ENCODE peak calls at places on chromosomes 5 and 9, in five cellular contexts. S is C1 segment of cervical spinal cord; Z is GM23248; N is H7; A is activated CD4-positive, alpha-beta T cell treated with anti-CD3 and anti-CD28 coated beads, Interleukin-2, amount 10 ng/mL, durations not matched to agents 7 days and 5 days. K is an unnamed sample.

GRCh38 chr9:88680505-88681160 is 145.7 kb downstream of the NXNL2 start:
- DNase-seq in A (no peak), S (no peak), N (no peak), Z (peak), K (no peak)

GRCh38 chr5:120778491-120779293 is 314.6 kb downstream of the PRR16 start:
- DNase-seq in S (no peak), A (no peak), Z (peak), N (no peak), K (no peak)

GRCh38 chr5:143234162-143234842 is 169.2 kb downstream of the NR3C1 start:
- DNase-seq in Z (no peak), S (no peak), A (no peak), N (no peak), K (no peak)

GRCh38 chr5:137040641-137041340 is 458.3 kb downstream of the SPOCK1 start:
- DNase-seq in A (no peak), Z (peak), N (no peak), S (no peak), K (no peak)

GRCh38 chr9:131492070-131492469 is 10.6 kb upstream of the POMT1 start:
- DNase-seq in N (no peak), S (no peak), A (no peak), Z (no peak), K (no peak)

GRCh38 chr9:134735441-134736175 is 94.0 kb downstream of the COL5A1 start:
- DNase-seq in N (no peak), A (no peak), S (no peak), Z (peak), K (peak)

GRCh38 chr5:127085371-127085770 is 12.1 kb upstream of the C5orf63 start:
- DNase-seq in S (no peak), A (no peak), Z (no peak), N (no peak), K (no peak)

GRCh38 chr5:40600383-40600782 is 79.3 kb upstream of the PTGER4 start:
- DNase-seq in A (no peak), S (no peak), N (no peak), Z (no peak), K (no peak)

GRCh38 chr5:138967806-138968448 is 92.8 kb upstream of the LRRTM2 start:
- DNase-seq in N (no peak), S (no peak), A (no peak), Z (peak), K (no peak)